ENCODE peak calls at places on chromosomes 16 and 17, in seven cellular contexts. One of them, this sample, is unnamed.

GRCh38 chr17:49576906-49577650 is 1.4 kb downstream of the NXPH3 start:
- DNase-seq in A549: no peak
- DNase-seq in H1: no peak
- DNase-seq in IMR-90: no peak
- DNase-seq in K562: no peak
- DNase-seq in HCT116: no peak
- DNase-seq in GM12878: no peak
- DNase-seq in this sample: no peak

GRCh38 chr17:40316571-40317344 is 7.8 kb downstream of the RARA start:
- DNase-seq in A549: peak
- DNase-seq in H1: peak
- DNase-seq in IMR-90: peak
- DNase-seq in K562: no peak
- DNase-seq in HCT116: peak
- DNase-seq in GM12878: no peak
- DNase-seq in this sample: peak

GRCh38 chr17:60390223-60390622 is 1.7 kb downstream of the USP32 start:
- DNase-seq in A549: no peak
- DNase-seq in H1: no peak
- DNase-seq in IMR-90: peak
- DNase-seq in K562: no peak
- DNase-seq in HCT116: no peak
- DNase-seq in GM12878: no peak
- DNase-seq in this sample: no peak

GRCh38 chr17:37450090-37450489 is 39.6 kb upstream of the DUSP14 start:
- DNase-seq in A549: no peak
- DNase-seq in H1: no peak
- DNase-seq in IMR-90: peak
- DNase-seq in K562: no peak
- DNase-seq in HCT116: no peak
- DNase-seq in GM12878: no peak
- DNase-seq in this sample: no peak

GRCh38 chr16:20624882-20625807 is 49.0 kb upstream of the ACSM2B start:
- DNase-seq in A549: no peak
- DNase-seq in H1: no peak
- DNase-seq in IMR-90: no peak
- DNase-seq in K562: no peak
- DNase-seq in HCT116: no peak
- DNase-seq in GM12878: no peak
- DNase-seq in this sample: no peak

GRCh38 chr17:80103061-80103481 is 1.7 kb downstream of the GAA start:
- DNase-seq in A549: no peak
- DNase-seq in H1: no peak
- DNase-seq in IMR-90: no peak
- DNase-seq in K562: no peak
- DNase-seq in HCT116: no peak
- DNase-seq in GM12878: no peak
- DNase-seq in this sample: no peak

GRCh38 chr17:43768382-43768781 is 9.8 kb upstream of the SOST start:
- DNase-seq in A549: no peak
- DNase-seq in H1: no peak
- DNase-seq in IMR-90: no peak
- DNase-seq in K562: no peak
- DNase-seq in HCT116: no peak
- DNase-seq in GM12878: no peak
- DNase-seq in this sample: no peak

GRCh38 chr17:83007504-83008475 is 71.6 kb upstream of the METRNL start:
- DNase-seq in A549: no peak
- DNase-seq in H1: peak
- DNase-seq in IMR-90: no peak
- DNase-seq in K562: no peak
- DNase-seq in HCT116: no peak
- DNase-seq in GM12878: no peak
- DNase-seq in this sample: no peak

GRCh38 chr16:4369006-4369766 is 2.5 kb upstream of the VASN start:
- DNase-seq in A549: no peak
- DNase-seq in H1: no peak
- DNase-seq in IMR-90: peak
- DNase-seq in K562: no peak
- DNase-seq in HCT116: no peak
- DNase-seq in GM12878: no peak
- DNase-seq in this sample: no peak

GRCh38 chr16:89119161-89119621 is 25.5 kb downstream of the ACSF3 start:
- DNase-seq in A549: no peak
- DNase-seq in H1: no peak
- DNase-seq in IMR-90: no peak
- DNase-seq in K562: no peak
- DNase-seq in HCT116: no peak
- DNase-seq in GM12878: no peak
- DNase-seq in this sample: no peak

GRCh38 chr17:13320046-13320785 is 281.5 kb downstream of the HS3ST3A1 start:
- DNase-seq in A549: no peak
- DNase-seq in H1: no peak
- DNase-seq in IMR-90: no peak
- DNase-seq in K562: no peak
- DNase-seq in HCT116: no peak
- DNase-seq in GM12878: no peak
- DNase-seq in this sample: no peak

GRCh38 chr16:10562361-10562899 is 18.0 kb downstream of the EMP2 start:
- DNase-seq in A549: no peak
- DNase-seq in H1: no peak
- DNase-seq in IMR-90: no peak
- DNase-seq in K562: no peak
- DNase-seq in HCT116: no peak
- DNase-seq in GM12878: no peak
- DNase-seq in this sample: no peak

GRCh38 chr16:48284772-48285409 is 37.6 kb upstream of the ABCC11 start:
- DNase-seq in A549: no peak
- DNase-seq in H1: no peak
- DNase-seq in IMR-90: no peak
- DNase-seq in K562: no peak
- DNase-seq in HCT116: no peak
- DNase-seq in GM12878: peak
- DNase-seq in this sample: no peak

GRCh38 chr17:75565066-75565465 is 22.5 kb upstream of the MYO15B start:
- DNase-seq in A549: peak
- DNase-seq in H1: no peak
- DNase-seq in IMR-90: peak
- DNase-seq in K562: no peak
- DNase-seq in HCT116: no peak
- DNase-seq in GM12878: no peak
- DNase-seq in this sample: no peak

GRCh38 chr16:77276686-77277085 is 77.5 kb downstream of the SYCE1L start:
- DNase-seq in A549: no peak
- DNase-seq in H1: no peak
- DNase-seq in IMR-90: no peak
- DNase-seq in K562: no peak
- DNase-seq in HCT116: no peak
- DNase-seq in GM12878: no peak
- DNase-seq in this sample: no peak
- TF ChIP-seq CEBPB in A549: no peak
- TF ChIP-seq CEBPB in H1: no peak
- TF ChIP-seq CEBPB in IMR-90: no peak
- TF ChIP-seq CEBPB in K562: no peak
- TF ChIP-seq CEBPB in HCT116: no peak
- TF ChIP-seq CEBPB in GM12878: no peak
- TF ChIP-seq CEBPB in this sample: no peak

GRCh38 chr17:2173005-2173404 is 118.1 kb downstream of the HIC1 start:
- DNase-seq in A549: no peak
- DNase-seq in H1: no peak
- DNase-seq in IMR-90: peak
- DNase-seq in K562: no peak
- DNase-seq in HCT116: no peak
- DNase-seq in GM12878: no peak
- DNase-seq in this sample: no peak

GRCh38 chr17:2174048-2174447 is 119.1 kb downstream of the HIC1 start:
- DNase-seq in A549: no peak
- DNase-seq in H1: no peak
- DNase-seq in IMR-90: peak
- DNase-seq in K562: no peak
- DNase-seq in HCT116: no peak
- DNase-seq in GM12878: no peak
- DNase-seq in this sample: no peak

GRCh38 chr17:2172447-2172938 is 117.6 kb downstream of the HIC1 start:
- DNase-seq in A549: no peak
- DNase-seq in H1: no peak
- DNase-seq in IMR-90: peak
- DNase-seq in K562: no peak
- DNase-seq in HCT116: no peak
- DNase-seq in GM12878: no peak
- DNase-seq in this sample: no peak

GRCh38 chr17:2171725-2172446 is 117.0 kb downstream of the HIC1 start:
- DNase-seq in A549: no peak
- DNase-seq in H1: no peak
- DNase-seq in IMR-90: peak
- DNase-seq in K562: no peak
- DNase-seq in HCT116: no peak
- DNase-seq in GM12878: no peak
- DNase-seq in this sample: peak

GRCh38 chr17:2170023-2170422 is 115.1 kb downstream of the HIC1 start:
- DNase-seq in A549: no peak
- DNase-seq in H1: peak
- DNase-seq in IMR-90: no peak
- DNase-seq in K562: peak
- DNase-seq in HCT116: no peak
- DNase-seq in GM12878: no peak
- DNase-seq in this sample: peak
- TF ChIP-seq CEBPB in A549: no peak
- TF ChIP-seq CEBPB in H1: no peak
- TF ChIP-seq CEBPB in IMR-90: no peak
- TF ChIP-seq CEBPB in K562: no peak
- TF ChIP-seq CEBPB in HCT116: no peak
- TF ChIP-seq CEBPB in GM12878: no peak
- TF ChIP-seq CEBPB in this sample: no peak

GRCh38 chr17:16459850-16460550 is 32.0 kb downstream of the LRRC75A start:
- DNase-seq in A549: no peak
- DNase-seq in H1: no peak
- DNase-seq in IMR-90: no peak
- DNase-seq in K562: no peak
- DNase-seq in HCT116: no peak
- DNase-seq in GM12878: no peak
- DNase-seq in this sample: no peak
- TF ChIP-seq CEBPB in A549: no peak
- TF ChIP-seq CEBPB in H1: no peak
- TF ChIP-seq CEBPB in IMR-90: no peak
- TF ChIP-seq CEBPB in K562: no peak
- TF ChIP-seq CEBPB in HCT116: no peak
- TF ChIP-seq CEBPB in GM12878: no peak
- TF ChIP-seq CEBPB in this sample: no peak

GRCh38 chr16:9092282-9092962 is 978 bp downstream of the HAPSTR1 start:
- DNase-seq in A549: no peak
- DNase-seq in H1: peak
- DNase-seq in IMR-90: no peak
- DNase-seq in K562: peak
- DNase-seq in HCT116: no peak
- DNase-seq in GM12878: no peak
- DNase-seq in this sample: peak
- TF ChIP-seq CEBPB in A549: no peak
- TF ChIP-seq CEBPB in H1: no peak
- TF ChIP-seq CEBPB in IMR-90: no peak
- TF ChIP-seq CEBPB in K562: no peak
- TF ChIP-seq CEBPB in HCT116: no peak
- TF ChIP-seq CEBPB in GM12878: no peak
- TF ChIP-seq CEBPB in this sample: no peak

DNA sequence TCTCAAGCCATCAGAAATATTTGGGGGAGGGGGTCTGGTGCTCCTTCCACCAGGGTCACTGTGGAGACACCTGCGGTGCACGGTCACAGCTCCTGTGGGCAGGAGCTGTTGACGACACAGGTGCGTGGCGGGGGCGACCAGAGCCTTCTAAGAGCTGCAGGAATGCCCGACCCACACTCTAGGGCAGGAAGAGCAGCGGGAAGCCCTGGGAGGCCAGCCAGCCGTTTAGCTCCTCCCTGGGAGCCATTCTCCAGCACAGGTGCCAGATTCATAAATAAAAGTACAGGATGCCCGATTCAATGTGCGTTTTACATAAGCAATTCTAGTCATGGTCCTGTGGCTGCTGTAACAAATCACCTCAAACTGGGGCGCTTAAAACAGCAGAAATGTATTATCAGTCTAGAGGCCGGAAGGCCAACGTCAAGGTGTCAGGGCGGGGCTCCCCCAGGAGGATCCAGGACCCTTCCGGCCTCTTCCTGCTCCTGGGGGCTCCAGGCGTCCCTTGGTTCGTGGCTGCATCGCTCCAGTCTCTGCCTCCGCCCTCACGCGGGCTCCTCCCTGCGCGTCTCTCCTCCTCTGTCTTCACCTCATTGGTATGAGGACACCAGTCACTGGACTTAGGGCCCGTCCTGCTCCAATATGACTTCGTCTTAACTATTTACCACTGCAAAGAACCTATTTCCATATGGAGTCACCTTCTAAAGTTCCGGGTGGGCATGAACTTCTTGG is 155.3 kb downstream of the FOXL1 start:
- DNase-seq in A549: no peak
- DNase-seq in H1: no peak
- DNase-seq in IMR-90: no peak
- DNase-seq in K562: no peak
- DNase-seq in HCT116: no peak
- DNase-seq in GM12878: no peak
- DNase-seq in this sample: no peak
- TF ChIP-seq CEBPB in A549: no peak
- TF ChIP-seq CEBPB in H1: no peak
- TF ChIP-seq CEBPB in IMR-90: no peak
- TF ChIP-seq CEBPB in K562: no peak
- TF ChIP-seq CEBPB in HCT116: no peak
- TF ChIP-seq CEBPB in GM12878: no peak
- TF ChIP-seq CEBPB in this sample: no peak

GRCh38 chr17:4850236-4850635 is 17.1 kb downstream of the MINK1 start:
- DNase-seq in A549: no peak
- DNase-seq in H1: no peak
- DNase-seq in IMR-90: no peak
- DNase-seq in K562: no peak
- DNase-seq in HCT116: no peak
- DNase-seq in GM12878: no peak
- DNase-seq in this sample: no peak
- TF ChIP-seq CEBPB in A549: no peak
- TF ChIP-seq CEBPB in H1: no peak
- TF ChIP-seq CEBPB in IMR-90: no peak
- TF ChIP-seq CEBPB in K562: no peak
- TF ChIP-seq CEBPB in HCT116: no peak
- TF ChIP-seq CEBPB in GM12878: no peak
- TF ChIP-seq CEBPB in this sample: no peak